ENCODE peak calls at places on chromosomes 2 and 18, in seven cellular contexts. J is stomach, F is right lobe of liver, U is AG04450, Z is endothelial cell, Q is tibial artery, S is BE2C. R is an unnamed sample.

GRCh38 chr2:237434916-237435315 is 21.0 kb upstream of the COL6A3 start:
- DNase-seq in U (no peak), J (no peak), F (no peak), S (no peak), Q (no peak), Z (no peak), R (peak)

GRCh38 chr18:8153887-8154583 is 455.2 kb upstream of the RAB12 start:
- DNase-seq in F (no peak), Z (no peak), S (no peak), J (no peak), Q (no peak), U (no peak), R (no peak)

GRCh38 chr2:205657579-205657978 is 24.7 kb upstream of the NRP2 start:
- DNase-seq in Q (no peak), U (peak), S (no peak), J (no peak), Z (no peak), F (no peak), R (no peak)

GRCh38 chr18:22558945-22559385 is 141.2 kb upstream of the CTAGE1 start:
- DNase-seq in U (no peak), Q (peak), J (peak), F (peak), Z (peak), S (peak), R (peak)

GRCh38 chr2:234679766-234680687 is 183.1 kb upstream of the ARL4C start:
- DNase-seq in Q (peak), J (peak), F (peak), S (no peak), U (peak), Z (no peak), R (no peak)

GRCh38 chr2:64607381-64607780 is 46.3 kb downstream of the SERTAD2 start:
- DNase-seq in Q (no peak), Z (no peak), S (no peak), U (no peak), J (no peak), F (no peak), R (no peak)

GRCh38 chr2:168254158-168254935 is 7.0 kb upstream of the STK39 start:
- DNase-seq in F (no peak), J (no peak), Q (no peak), U (no peak), S (no peak), Z (no peak), R (no peak)

GRCh38 chr2:150426724-150427123 is 60.7 kb downstream of the RND3 start:
- DNase-seq in S (no peak), Z (no peak), J (no peak), Q (no peak), F (no peak), U (no peak), R (no peak)

GRCh38 chr2:144357623-144358400 is 162.1 kb downstream of the ZEB2 start:
- DNase-seq in J (no peak), Q (no peak), S (no peak), F (no peak), U (peak), Z (no peak), R (no peak)

GRCh38 chr2:109487237-109487869 is 126.4 kb downstream of the SEPTIN10 start:
- DNase-seq in Q (no peak), S (no peak), Z (no peak), F (no peak), U (peak), J (no peak), R (no peak)

GRCh38 chr2:206452242-206452641 is 8.9 kb downstream of the ADAM23 start:
- DNase-seq in U (no peak), Q (no peak), S (no peak), Z (no peak), F (no peak), J (no peak), R (no peak)

GRCh38 chr2:187702157-187702556 is 147.9 kb upstream of the TFPI start:
- DNase-seq in S (no peak), J (no peak), U (no peak), F (no peak), Z (no peak), Q (no peak), R (no peak)

GRCh38 chr2:231198291-231199173 is at the start of gene ARMC9:
- DNase-seq in Z (peak), S (peak), Q (peak), U (no peak), J (peak), F (peak), R (peak)

GRCh38 chr2:155377931-155378444 is 679.5 kb downstream of the KCNJ3 start:
- DNase-seq in J (no peak), Q (no peak), U (no peak), F (no peak), Z (no peak), S (no peak), R (no peak)

GRCh38 chr2:86703704-86704370 is 16.3 kb upstream of the RMND5A start:
- DNase-seq in S (peak), J (peak), Z (no peak), Q (no peak), F (no peak), U (no peak), R (peak)
- TF ChIP-seq CTCF in S (no peak), J (no peak), Z (no peak), Q (no peak), F (no peak), U (no peak), R (no peak)

GRCh38 chr2:842151-842792 is 108.4 kb upstream of the SNTG2 start:
- DNase-seq in Q (no peak), U (no peak), J (no peak), F (no peak), S (no peak), Z (no peak), R (no peak)
- TF ChIP-seq CTCF in Q (no peak), U (no peak), J (no peak), F (no peak), S (no peak), Z (no peak), R (no peak)

DNA sequence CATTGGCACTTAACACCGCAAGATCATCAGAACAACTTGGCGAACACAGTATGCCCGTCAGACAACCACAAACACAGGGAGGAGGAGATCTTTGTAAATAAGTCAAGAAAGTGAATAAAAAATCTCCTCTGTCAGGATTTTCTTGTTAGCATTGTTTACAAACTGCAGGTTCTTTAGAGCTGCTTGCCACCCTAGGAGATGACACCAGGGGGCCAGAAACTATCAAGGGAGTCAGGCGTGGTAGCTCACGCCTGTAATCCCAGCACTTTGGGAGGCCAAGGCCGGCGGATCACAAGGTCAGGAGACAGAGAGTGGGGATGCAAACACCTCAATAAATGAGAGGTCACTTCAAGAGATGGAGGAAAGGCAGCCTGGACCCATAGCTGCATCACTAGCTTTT is 428.1 kb downstream of the SETBP1 start:
- DNase-seq in U (no peak), J (no peak), F (no peak), Z (no peak), S (no peak), Q (no peak), R (no peak)
- TF ChIP-seq CTCF in U (no peak), J (no peak), F (no peak), Z (no peak), S (no peak), Q (no peak), R (no peak)

GRCh38 chr2:20400306-20400705 is 46.6 kb upstream of the RHOB start:
- DNase-seq in F (no peak), Z (no peak), Q (no peak), U (no peak), J (no peak), S (no peak), R (no peak)

GRCh38 chr2:20393986-20394385 is 43.3 kb upstream of the PUM2 start:
- DNase-seq in Q (no peak), J (no peak), F (no peak), U (no peak), S (no peak), Z (no peak), R (no peak)

GRCh38 chr2:20397811-20398447 is 47.3 kb upstream of the PUM2 start:
- DNase-seq in Z (no peak), Q (no peak), F (no peak), S (no peak), J (no peak), U (no peak), R (no peak)

GRCh38 chr2:20398956-20399567 is 47.8 kb upstream of the RHOB start:
- DNase-seq in F (no peak), U (no peak), Q (no peak), Z (no peak), S (no peak), J (no peak), R (no peak)

GRCh38 chr2:20396356-20397000 is 45.8 kb upstream of the PUM2 start:
- DNase-seq in J (no peak), Q (no peak), S (no peak), Z (no peak), U (no peak), F (no peak), R (no peak)
- TF ChIP-seq CTCF in J (no peak), Q (no peak), S (no peak), Z (no peak), U (no peak), F (no peak), R (no peak)

DNA sequence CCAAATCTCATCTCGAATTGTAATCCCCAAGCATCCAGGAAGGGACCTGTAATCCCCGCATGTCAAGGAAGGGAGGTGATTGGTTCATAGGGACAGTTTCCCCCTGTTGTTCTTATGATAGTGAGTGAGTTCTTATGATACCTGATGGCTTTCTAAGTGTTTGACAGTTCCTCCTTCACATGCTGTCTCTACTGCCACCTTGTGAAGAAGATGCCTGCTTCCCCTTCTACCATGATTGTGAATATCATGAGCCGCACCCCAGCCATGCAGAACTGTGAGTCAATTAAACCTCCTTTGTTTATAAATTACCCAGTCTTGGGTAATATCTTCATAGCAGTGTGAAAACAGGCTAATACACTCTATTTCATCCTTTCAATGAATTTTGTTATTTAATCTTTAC is 446.7 kb downstream of the RNF144A start:
- DNase-seq in Z (no peak), Q (no peak), S (peak), F (no peak), J (no peak), U (no peak), R (no peak)
- TF ChIP-seq CTCF in Z (no peak), Q (no peak), S (peak), F (no peak), J (peak), U (no peak), R (no peak)

DNA sequence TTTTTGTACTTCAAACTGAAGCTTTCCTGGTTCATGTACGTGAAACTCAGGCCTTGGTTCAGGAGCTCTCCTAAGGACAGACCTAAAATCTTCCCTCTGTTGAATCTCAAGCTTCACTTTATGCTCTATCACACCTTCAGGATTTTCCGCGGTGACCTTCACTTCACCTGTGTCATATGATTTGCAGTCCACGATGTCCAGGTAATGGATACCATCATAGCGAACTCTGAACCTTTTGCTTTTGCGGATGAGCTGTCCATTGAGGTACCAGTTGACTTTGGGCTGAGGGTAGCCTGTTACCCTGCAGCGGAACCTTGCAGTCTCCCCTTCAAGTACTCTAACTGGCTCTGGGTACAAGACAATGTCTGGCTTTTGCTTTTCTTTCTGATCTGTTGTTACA is 31.2 kb downstream of the TTN start:
- DNase-seq in Q (no peak), U (no peak), J (no peak), F (no peak), S (no peak), Z (no peak), R (no peak)
- TF ChIP-seq CTCF in Q (no peak), U (no peak), J (no peak), F (no peak), S (no peak), Z (no peak), R (no peak)

GRCh38 chr2:241009601-241010530 is 11.4 kb downstream of the SNED1 start:
- DNase-seq in Z (peak), J (peak), Q (peak), S (no peak), F (no peak), U (peak), R (peak)
- TF ChIP-seq CTCF in Z (no peak), J (no peak), Q (no peak), S (no peak), F (no peak), U (no peak), R (no peak)

GRCh38 chr2:55585451-55586079 is 31.9 kb downstream of the PPP4R3B start:
- DNase-seq in Q (no peak), F (no peak), S (no peak), J (no peak), Z (no peak), U (peak), R (no peak)

GRCh38 chr2:55581875-55582547 is 35.4 kb downstream of the PPP4R3B start:
- DNase-seq in U (no peak), S (no peak), F (no peak), Z (no peak), J (no peak), Q (no peak), R (no peak)

GRCh38 chr2:55581435-55581834 is 36.0 kb downstream of the PPP4R3B start:
- DNase-seq in U (no peak), Z (peak), F (no peak), Q (no peak), S (peak), J (no peak), R (no peak)
- TF ChIP-seq CTCF in U (no peak), Z (peak), F (peak), Q (no peak), S (peak), J (no peak), R (peak)

GRCh38 chr2:200298816-200299215 is 7.7 kb upstream of the SPATS2L start:
- DNase-seq in S (no peak), F (no peak), U (no peak), Q (no peak), J (no peak), Z (no peak), R (no peak)

GRCh38 chr2:200302940-200303727 is 3.4 kb upstream of the SPATS2L start:
- DNase-seq in J (no peak), Q (no peak), U (no peak), F (no peak), Z (no peak), S (no peak), R (no peak)

GRCh38 chr2:200300065-200300464 is 6.4 kb upstream of the SPATS2L start:
- DNase-seq in Z (no peak), U (no peak), F (no peak), Q (no peak), J (no peak), S (no peak), R (no peak)

GRCh38 chr2:200301953-200302628 is 4.4 kb upstream of the SPATS2L start:
- DNase-seq in Q (no peak), F (no peak), S (no peak), U (no peak), J (no peak), Z (no peak), R (no peak)

DNA sequence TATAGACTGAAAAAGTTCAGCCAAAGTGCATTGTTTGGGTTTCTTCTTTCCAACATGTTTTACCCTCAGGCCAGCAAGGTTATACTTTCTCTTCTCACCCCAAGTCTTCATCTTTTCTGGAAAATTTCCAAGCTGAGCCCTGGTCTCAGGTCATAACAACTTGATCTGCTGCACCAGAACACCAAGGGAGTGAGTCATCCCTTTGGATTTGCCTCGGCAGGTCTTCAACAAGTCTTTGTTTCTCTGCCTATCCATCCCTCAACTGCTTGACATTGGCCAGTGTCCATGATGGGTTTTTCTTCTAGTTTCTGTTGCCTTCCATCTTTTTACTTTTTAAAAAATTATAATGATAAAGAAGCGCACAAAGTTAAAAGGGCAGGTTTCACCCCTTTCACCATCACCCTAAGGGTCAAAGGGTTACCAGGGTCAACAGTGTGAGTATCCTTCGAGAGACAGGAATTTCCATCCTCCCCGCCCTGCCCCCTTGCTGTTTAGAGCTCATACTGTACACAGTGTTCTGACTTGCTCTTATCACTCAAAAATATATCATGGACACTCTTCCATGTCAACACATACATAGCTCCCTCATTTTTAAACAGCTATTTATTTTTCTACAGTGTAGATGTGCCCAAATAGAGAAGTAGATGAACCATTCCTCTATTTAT is 5.7 kb upstream of the SPATS2L start:
- DNase-seq in F (no peak), Z (no peak), Q (no peak), U (no peak), J (no peak), S (no peak), R (no peak)
- TF ChIP-seq CTCF in F (no peak), Z (no peak), Q (no peak), U (no peak), J (no peak), S (no peak), R (no peak)

GRCh38 chr2:219570194-219570923 is 980 bp downstream of the OBSL1 start:
- DNase-seq in S (no peak), J (no peak), F (no peak), Q (no peak), U (no peak), Z (no peak), R (peak)
- TF ChIP-seq CTCF in S (no peak), J (no peak), F (no peak), Q (no peak), U (no peak), Z (no peak), R (no peak)

R was measured in nephron progenitor cell.